ENCODE peak calls at places on chromosomes 1 and 21, in nine cellular contexts. N is memory B cell; R is M059J; U is fibroblast of pulmonary artery; F is PC-3; Z is stimulated activated CD8-positive, alpha-beta memory T cell treated with anti-CD3 and anti-CD28 coated beads, Interleukin-7, amount 100 ng/mL, for 1 hour; H is neural crest cell; Y is naive thymus-derived CD8-positive, alpha-beta T cell; J is activated CD4-positive, alpha-beta T cell treated with anti-CD3 and anti-CD28 coated beads, Interleukin-2, amount 50 U/mL, for 24 hours. M is an unnamed sample.

GRCh38 chr1:16006552-16007485 is 2.8 kb downstream of the SRARP start:
- DNase-seq in N (no peak), F (peak), Z (no peak), Y (no peak), J (no peak), H (no peak), U (peak), R (peak), M (no peak)

GRCh38 chr1:235018161-235018560 is 110.5 kb downstream of the TOMM20 start:
- DNase-seq in U (peak), R (peak), Y (no peak), N (no peak), Z (no peak), H (no peak), J (no peak), F (peak), M (no peak)

GRCh38 chr21:27062441-27062840 is 95.6 kb upstream of the ADAMTS5 start:
- DNase-seq in Y (no peak), H (no peak), U (no peak), J (no peak), F (no peak), R (no peak), N (no peak), Z (no peak), M (no peak)

GRCh38 chr1:90725341-90725960 is 8.3 kb upstream of the BARHL2 start:
- DNase-seq in J (no peak), R (no peak), Z (no peak), Y (no peak), F (peak), U (no peak), H (no peak), N (no peak), M (no peak)

GRCh38 chr1:214422137-214422671 is 129.2 kb downstream of the PTPN14 start:
- DNase-seq in Z (no peak), Y (no peak), U (peak), H (no peak), F (peak), J (no peak), N (no peak), R (peak), M (no peak)

GRCh38 chr1:160638540-160638857 is 8.3 kb downstream of the SLAMF1 start:
- DNase-seq in H (no peak), R (no peak), Y (no peak), Z (no peak), F (no peak), J (no peak), N (no peak), U (no peak), M (no peak)

GRCh38 chr1:40064797-40065492 is 24.4 kb downstream of the CAP1 start:
- DNase-seq in R (no peak), H (no peak), N (peak), Y (no peak), U (peak), F (no peak), Z (no peak), J (no peak), M (no peak)

GRCh38 chr1:74363220-74363619 is 128.0 kb downstream of the TNNI3K start:
- DNase-seq in N (no peak), R (no peak), J (no peak), Z (no peak), F (no peak), H (no peak), Y (no peak), U (no peak), M (no peak)

GRCh38 chr21:31187499-31187898 is 149.2 kb upstream of the KRTAP19-8 start:
- DNase-seq in H (no peak), U (no peak), Y (no peak), J (no peak), F (no peak), R (no peak), Z (no peak), N (no peak), M (no peak)

GRCh38 chr1:181662606-181663005 is 179.3 kb downstream of the CACNA1E start:
- DNase-seq in Y (no peak), R (no peak), H (no peak), Z (no peak), U (no peak), F (no peak), N (no peak), J (no peak), M (no peak)

GRCh38 chr1:235011599-235012435 is 116.8 kb downstream of the TOMM20 start:
- DNase-seq in Z (peak), Y (peak), F (peak), U (peak), H (no peak), R (peak), J (peak), N (peak), M (no peak)

GRCh38 chr1:8285103-8285502 is 32.8 kb upstream of the SLC45A1 start:
- DNase-seq in U (no peak), N (no peak), J (no peak), R (no peak), H (no peak), F (peak), Z (no peak), Y (no peak), M (no peak)

GRCh38 chr21:43209575-43210453 is 41.0 kb downstream of the CRYAA start:
- DNase-seq in H (no peak), Z (no peak), J (no peak), N (peak), F (peak), U (peak), R (peak), Y (no peak), M (no peak)

GRCh38 chr1:6419803-6420593 is at the start of gene HES2:
- DNase-seq in H (no peak), J (no peak), N (no peak), Y (no peak), U (no peak), F (peak), Z (no peak), R (peak), M (no peak)

GRCh38 chr1:44909949-44910594 is 67.0 kb upstream of the PTCH2 start:
- DNase-seq in J (no peak), R (no peak), Y (no peak), U (no peak), F (no peak), H (no peak), Z (no peak), N (no peak), M (no peak)

GRCh38 chr21:44916965-44917364 is 3.7 kb downstream of the ITGB2 start:
- DNase-seq in H (no peak), N (no peak), Z (no peak), Y (no peak), R (peak), F (peak), J (no peak), U (peak), M (no peak)

GRCh38 chr1:96259399-96259798 is 462.2 kb upstream of the PTBP2 start:
- DNase-seq in N (no peak), H (no peak), F (no peak), R (no peak), Z (no peak), Y (no peak), J (no peak), U (no peak), M (peak)

GRCh38 chr1:235404190-235404589 is 37.0 kb downstream of the TBCE start:
- DNase-seq in Z (no peak), U (peak), R (peak), H (no peak), N (no peak), Y (no peak), J (no peak), F (no peak), M (no peak)

GRCh38 chr1:81174052-81174451 is 626.7 kb upstream of the ADGRL2 start:
- DNase-seq in J (no peak), H (no peak), U (no peak), F (peak), N (no peak), Z (no peak), R (peak), Y (no peak), M (no peak)

M was measured in D721Med.